ENCODE peak calls at places on chromosomes 11 and 22, in nine cellular contexts. One of them, this sample, is unnamed.

GRCh38 chr11:108221981-108222685 is at the start of gene NPAT:
- DNase-seq in left lung: no peak
- DNase-seq in A549: no peak
- DNase-seq in PC-3: no peak
- DNase-seq in astrocyte of the spinal cord: peak
- DNase-seq in cardiac fibroblast: no peak
- DNase-seq in fibroblast of the aortic adventitia: no peak
- DNase-seq in Caco-2: no peak
- DNase-seq in mucosa of descending colon: no peak
- DNase-seq in this sample: no peak

GRCh38 chr22:19909350-19910179 is 32.0 kb upstream of the COMT start:
- DNase-seq in left lung: peak
- DNase-seq in A549: peak
- DNase-seq in PC-3: peak
- DNase-seq in astrocyte of the spinal cord: peak
- DNase-seq in cardiac fibroblast: peak
- DNase-seq in fibroblast of the aortic adventitia: peak
- DNase-seq in Caco-2: peak
- DNase-seq in mucosa of descending colon: peak
- DNase-seq in this sample: peak

GRCh38 chr11:29343465-29344333 is 673.1 kb downstream of the KCNA4 start:
- DNase-seq in left lung: peak
- DNase-seq in A549: peak
- DNase-seq in PC-3: peak
- DNase-seq in astrocyte of the spinal cord: peak
- DNase-seq in cardiac fibroblast: peak
- DNase-seq in fibroblast of the aortic adventitia: peak
- DNase-seq in Caco-2: peak
- DNase-seq in mucosa of descending colon: no peak
- DNase-seq in this sample: no peak

GRCh38 chr22:44578115-44578457 is 80.1 kb upstream of the RTL6 start:
- DNase-seq in left lung: no peak
- DNase-seq in A549: no peak
- DNase-seq in PC-3: no peak
- DNase-seq in astrocyte of the spinal cord: no peak
- DNase-seq in cardiac fibroblast: no peak
- DNase-seq in fibroblast of the aortic adventitia: no peak
- DNase-seq in Caco-2: no peak
- DNase-seq in mucosa of descending colon: peak
- DNase-seq in this sample: no peak

GRCh38 chr11:90134420-90135003 is at the start of gene NAALAD2:
- DNase-seq in left lung: peak
- DNase-seq in A549: peak
- DNase-seq in PC-3: no peak
- DNase-seq in astrocyte of the spinal cord: peak
- DNase-seq in cardiac fibroblast: peak
- DNase-seq in fibroblast of the aortic adventitia: peak
- DNase-seq in Caco-2: peak
- DNase-seq in mucosa of descending colon: peak
- DNase-seq in this sample: no peak

GRCh38 chr11:2539761-2540520 is 95.1 kb downstream of the KCNQ1 start:
- DNase-seq in left lung: peak
- DNase-seq in A549: no peak
- DNase-seq in PC-3: no peak
- DNase-seq in astrocyte of the spinal cord: no peak
- DNase-seq in cardiac fibroblast: no peak
- DNase-seq in fibroblast of the aortic adventitia: no peak
- DNase-seq in Caco-2: no peak
- DNase-seq in mucosa of descending colon: peak
- DNase-seq in this sample: no peak

GRCh38 chr11:95434489-95435057 is 203.6 kb upstream of the SESN3 start:
- DNase-seq in left lung: no peak
- DNase-seq in A549: no peak
- DNase-seq in PC-3: no peak
- DNase-seq in astrocyte of the spinal cord: no peak
- DNase-seq in cardiac fibroblast: no peak
- DNase-seq in fibroblast of the aortic adventitia: no peak
- DNase-seq in Caco-2: no peak
- DNase-seq in mucosa of descending colon: no peak
- DNase-seq in this sample: no peak

GRCh38 chr11:7677801-7678201 is 4.5 kb upstream of the CYB5R2 start:
- DNase-seq in left lung: no peak
- DNase-seq in A549: no peak
- DNase-seq in PC-3: peak
- DNase-seq in astrocyte of the spinal cord: no peak
- DNase-seq in cardiac fibroblast: peak
- DNase-seq in fibroblast of the aortic adventitia: peak
- DNase-seq in Caco-2: no peak
- DNase-seq in mucosa of descending colon: no peak
- DNase-seq in this sample: no peak

GRCh38 chr11:3009481-3009880 is 17.4 kb upstream of the NAP1L4 start:
- DNase-seq in left lung: peak
- DNase-seq in A549: no peak
- DNase-seq in PC-3: no peak
- DNase-seq in astrocyte of the spinal cord: no peak
- DNase-seq in cardiac fibroblast: no peak
- DNase-seq in fibroblast of the aortic adventitia: no peak
- DNase-seq in Caco-2: no peak
- DNase-seq in mucosa of descending colon: no peak
- DNase-seq in this sample: no peak

GRCh38 chr22:45632791-45633515 is 38.7 kb upstream of the ATXN10 start:
- DNase-seq in left lung: no peak
- DNase-seq in A549: no peak
- DNase-seq in PC-3: no peak
- DNase-seq in astrocyte of the spinal cord: no peak
- DNase-seq in cardiac fibroblast: peak
- DNase-seq in fibroblast of the aortic adventitia: peak
- DNase-seq in Caco-2: no peak
- DNase-seq in mucosa of descending colon: no peak
- DNase-seq in this sample: no peak

GRCh38 chr11:79637219-79637618 is 196.4 kb upstream of the TENM4 start:
- DNase-seq in left lung: no peak
- DNase-seq in A549: no peak
- DNase-seq in PC-3: no peak
- DNase-seq in astrocyte of the spinal cord: no peak
- DNase-seq in cardiac fibroblast: no peak
- DNase-seq in fibroblast of the aortic adventitia: no peak
- DNase-seq in Caco-2: no peak
- DNase-seq in mucosa of descending colon: no peak
- DNase-seq in this sample: no peak

GRCh38 chr11:17601206-17602075 is 54.4 kb downstream of the OTOG start:
- DNase-seq in left lung: no peak
- DNase-seq in A549: no peak
- DNase-seq in PC-3: no peak
- DNase-seq in astrocyte of the spinal cord: no peak
- DNase-seq in cardiac fibroblast: no peak
- DNase-seq in fibroblast of the aortic adventitia: no peak
- DNase-seq in Caco-2: no peak
- DNase-seq in mucosa of descending colon: no peak
- DNase-seq in this sample: no peak
- TF ChIP-seq CTCF in left lung: no peak
- TF ChIP-seq CTCF in A549: no peak
- TF ChIP-seq CTCF in PC-3: no peak
- TF ChIP-seq CTCF in astrocyte of the spinal cord: no peak
- TF ChIP-seq CTCF in cardiac fibroblast: no peak
- TF ChIP-seq CTCF in fibroblast of the aortic adventitia: no peak
- TF ChIP-seq CTCF in Caco-2: peak
- TF ChIP-seq CTCF in mucosa of descending colon: no peak
- TF ChIP-seq CTCF in this sample: no peak

GRCh38 chr22:42075277-42075676 is 1.2 kb downstream of the PHETA2 start:
- DNase-seq in left lung: no peak
- DNase-seq in A549: no peak
- DNase-seq in PC-3: no peak
- DNase-seq in astrocyte of the spinal cord: no peak
- DNase-seq in cardiac fibroblast: no peak
- DNase-seq in fibroblast of the aortic adventitia: no peak
- DNase-seq in Caco-2: no peak
- DNase-seq in mucosa of descending colon: no peak
- DNase-seq in this sample: no peak
- H3K4me3 ChIP-seq in left lung: peak
- H3K4me3 ChIP-seq in A549: no peak
- H3K4me3 ChIP-seq in PC-3: no peak
- H3K4me3 ChIP-seq in astrocyte of the spinal cord: peak
- H3K4me3 ChIP-seq in cardiac fibroblast: peak
- H3K4me3 ChIP-seq in fibroblast of the aortic adventitia: peak
- H3K4me3 ChIP-seq in Caco-2: no peak
- H3K4me3 ChIP-seq in mucosa of descending colon: no peak
- H3K4me3 ChIP-seq in this sample: peak

DNA sequence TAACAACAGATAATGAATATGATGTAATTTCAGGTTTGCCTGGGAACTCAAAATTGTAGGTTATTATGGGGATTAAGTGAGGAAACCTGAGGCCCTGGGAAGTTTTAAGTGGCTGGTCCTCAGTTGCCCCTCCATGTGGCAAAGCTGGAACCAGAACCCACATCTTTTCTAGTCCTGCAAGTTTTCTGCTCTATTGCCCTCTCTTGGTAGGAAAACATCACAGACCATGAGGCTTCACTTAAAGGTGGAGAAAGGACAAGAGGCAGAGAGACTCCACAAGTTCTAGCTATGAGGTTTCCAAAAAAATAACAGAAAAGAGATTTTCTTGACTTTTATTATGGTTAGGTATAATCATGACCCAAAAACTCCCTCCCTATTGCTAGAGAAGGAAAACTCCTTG is 115.5 kb upstream of the DDI1 start:
- DNase-seq in left lung: no peak
- DNase-seq in A549: no peak
- DNase-seq in PC-3: no peak
- DNase-seq in astrocyte of the spinal cord: no peak
- DNase-seq in cardiac fibroblast: no peak
- DNase-seq in fibroblast of the aortic adventitia: no peak
- DNase-seq in Caco-2: no peak
- DNase-seq in mucosa of descending colon: no peak
- DNase-seq in this sample: no peak
- TF ChIP-seq CTCF in left lung: no peak
- TF ChIP-seq CTCF in A549: no peak
- TF ChIP-seq CTCF in PC-3: peak
- TF ChIP-seq CTCF in astrocyte of the spinal cord: no peak
- TF ChIP-seq CTCF in cardiac fibroblast: no peak
- TF ChIP-seq CTCF in fibroblast of the aortic adventitia: no peak
- TF ChIP-seq CTCF in Caco-2: no peak
- TF ChIP-seq CTCF in mucosa of descending colon: no peak
- TF ChIP-seq CTCF in this sample: no peak

GRCh38 chr11:75429641-75429901 is 3.4 kb downstream of the KLHL35 start:
- DNase-seq in left lung: no peak
- DNase-seq in A549: no peak
- DNase-seq in PC-3: no peak
- DNase-seq in astrocyte of the spinal cord: no peak
- DNase-seq in cardiac fibroblast: no peak
- DNase-seq in fibroblast of the aortic adventitia: no peak
- DNase-seq in Caco-2: no peak
- DNase-seq in mucosa of descending colon: no peak
- DNase-seq in this sample: no peak

GRCh38 chr11:75429902-75430691 is 2.9 kb downstream of the KLHL35 start:
- DNase-seq in left lung: peak
- DNase-seq in A549: peak
- DNase-seq in PC-3: peak
- DNase-seq in astrocyte of the spinal cord: peak
- DNase-seq in cardiac fibroblast: peak
- DNase-seq in fibroblast of the aortic adventitia: peak
- DNase-seq in Caco-2: peak
- DNase-seq in mucosa of descending colon: peak
- DNase-seq in this sample: no peak

GRCh38 chr11:75428301-75428724 is 4.7 kb downstream of the KLHL35 start:
- DNase-seq in left lung: peak
- DNase-seq in A549: no peak
- DNase-seq in PC-3: peak
- DNase-seq in astrocyte of the spinal cord: peak
- DNase-seq in cardiac fibroblast: peak
- DNase-seq in fibroblast of the aortic adventitia: peak
- DNase-seq in Caco-2: peak
- DNase-seq in mucosa of descending colon: peak
- DNase-seq in this sample: peak

GRCh38 chr11:75430692-75431532 is 2.1 kb downstream of the KLHL35 start:
- DNase-seq in left lung: no peak
- DNase-seq in A549: no peak
- DNase-seq in PC-3: peak
- DNase-seq in astrocyte of the spinal cord: no peak
- DNase-seq in cardiac fibroblast: no peak
- DNase-seq in fibroblast of the aortic adventitia: no peak
- DNase-seq in Caco-2: peak
- DNase-seq in mucosa of descending colon: peak
- DNase-seq in this sample: no peak

DNA sequence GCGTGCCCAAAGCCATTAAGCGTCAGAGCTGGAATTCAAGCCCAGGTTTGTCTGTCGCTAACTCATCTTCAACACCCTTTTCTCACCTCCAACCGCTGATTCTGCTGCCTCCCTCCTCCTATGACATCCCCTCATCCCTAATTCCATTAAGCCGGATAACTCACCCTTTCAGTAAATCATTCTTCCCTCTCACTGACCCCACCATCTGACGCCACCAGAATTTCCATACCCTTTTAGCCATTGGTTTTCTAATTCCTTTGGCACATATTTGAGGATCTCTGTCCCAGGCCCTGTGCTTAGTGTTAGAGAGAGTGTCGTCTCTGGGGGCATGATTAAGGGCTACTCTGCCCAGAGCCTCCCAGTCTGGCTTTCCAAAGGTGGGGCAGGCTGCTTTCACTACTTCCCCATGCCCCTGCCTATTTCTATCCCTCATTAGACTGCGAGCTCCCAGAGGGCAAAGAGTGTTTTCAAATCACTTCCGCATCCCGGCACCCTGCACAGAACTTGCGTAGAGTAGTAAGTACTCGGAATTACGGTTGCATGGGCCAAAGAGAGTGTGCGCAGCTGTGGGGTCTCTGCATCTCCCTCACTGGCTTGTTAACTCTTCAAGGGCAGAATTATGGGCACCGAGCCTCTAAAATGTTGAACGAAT is 3.9 kb downstream of the KLHL35 start:
- DNase-seq in left lung: no peak
- DNase-seq in A549: no peak
- DNase-seq in PC-3: no peak
- DNase-seq in astrocyte of the spinal cord: no peak
- DNase-seq in cardiac fibroblast: no peak
- DNase-seq in fibroblast of the aortic adventitia: no peak
- DNase-seq in Caco-2: peak
- DNase-seq in mucosa of descending colon: peak
- DNase-seq in this sample: no peak
- H3K4me3 ChIP-seq in left lung: peak
- H3K4me3 ChIP-seq in A549: no peak
- H3K4me3 ChIP-seq in PC-3: peak
- H3K4me3 ChIP-seq in astrocyte of the spinal cord: no peak
- H3K4me3 ChIP-seq in cardiac fibroblast: no peak
- H3K4me3 ChIP-seq in fibroblast of the aortic adventitia: no peak
- H3K4me3 ChIP-seq in Caco-2: peak
- H3K4me3 ChIP-seq in mucosa of descending colon: no peak
- H3K4me3 ChIP-seq in this sample: no peak

GRCh38 chr22:22935546-22936157 is 48.0 kb downstream of the IGLL5 start:
- DNase-seq in left lung: no peak
- DNase-seq in A549: no peak
- DNase-seq in PC-3: no peak
- DNase-seq in astrocyte of the spinal cord: no peak
- DNase-seq in cardiac fibroblast: no peak
- DNase-seq in fibroblast of the aortic adventitia: no peak
- DNase-seq in Caco-2: no peak
- DNase-seq in mucosa of descending colon: peak
- DNase-seq in this sample: no peak
- TF ChIP-seq CTCF in left lung: no peak
- TF ChIP-seq CTCF in A549: no peak
- TF ChIP-seq CTCF in PC-3: no peak
- TF ChIP-seq CTCF in astrocyte of the spinal cord: no peak
- TF ChIP-seq CTCF in cardiac fibroblast: no peak
- TF ChIP-seq CTCF in fibroblast of the aortic adventitia: no peak
- TF ChIP-seq CTCF in Caco-2: peak
- TF ChIP-seq CTCF in mucosa of descending colon: no peak
- TF ChIP-seq CTCF in this sample: no peak